ENCODE peak calls at places on chromosomes 1 and 21, in five cellular contexts. One of them, this sample, is unnamed. For H3K4me1 and H3K27me3, the result is how much of the 10 kb centered on the place peaks cover.

GRCh38 chr1:90574692-90575370 is 142.3 kb downstream of the BARHL2 start:
- DNase-seq in K562: no peak
- DNase-seq in Caco-2: no peak
- DNase-seq in pancreas: no peak
- DNase-seq in hepatocyte: no peak
- DNase-seq in this sample: no peak

GRCh38 chr1:117142200-117142599 is 20.7 kb upstream of the TRIM45 start:
- DNase-seq in hepatocyte: no peak
- DNase-seq in pancreas: no peak
- DNase-seq in K562: no peak
- DNase-seq in Caco-2: no peak
- DNase-seq in this sample: no peak

GRCh38 chr1:54312874-54313316 is 93.3 kb downstream of the SSBP3 start:
- DNase-seq in pancreas: no peak
- DNase-seq in hepatocyte: peak
- DNase-seq in K562: no peak
- DNase-seq in Caco-2: no peak
- DNase-seq in this sample: no peak

GRCh38 chr1:11878081-11878890 is 19.5 kb upstream of the NPPB start:
- DNase-seq in hepatocyte: no peak
- DNase-seq in Caco-2: no peak
- DNase-seq in K562: no peak
- DNase-seq in pancreas: no peak
- DNase-seq in this sample: no peak

GRCh38 chr1:174996474-174996873 is 3.3 kb upstream of the CACYBP start:
- DNase-seq in K562: no peak
- DNase-seq in Caco-2: no peak
- DNase-seq in hepatocyte: no peak
- DNase-seq in pancreas: no peak
- DNase-seq in this sample: no peak

GRCh38 chr1:7538033-7538432 is 233.1 kb upstream of the VAMP3 start:
- DNase-seq in hepatocyte: no peak
- DNase-seq in K562: no peak
- DNase-seq in pancreas: no peak
- DNase-seq in Caco-2: no peak
- DNase-seq in this sample: no peak

GRCh38 chr1:202964755-202965440 is 2.2 kb downstream of the CYB5R1 start:
- DNase-seq in hepatocyte: no peak
- DNase-seq in pancreas: no peak
- DNase-seq in K562: no peak
- DNase-seq in Caco-2: no peak
- DNase-seq in this sample: no peak

GRCh38 chr1:175131100-175131499 is 61.5 kb downstream of the KIAA0040 start:
- DNase-seq in hepatocyte: no peak
- DNase-seq in Caco-2: no peak
- DNase-seq in K562: no peak
- DNase-seq in pancreas: no peak
- DNase-seq in this sample: no peak

GRCh38 chr1:151036356-151036755 is at the start of gene BNIPL:
- DNase-seq in Caco-2: no peak
- DNase-seq in hepatocyte: no peak
- DNase-seq in pancreas: no peak
- DNase-seq in K562: no peak
- DNase-seq in this sample: no peak

GRCh38 chr1:109840011-109840629 is 70.5 kb upstream of the CSF1 start:
- DNase-seq in Caco-2: no peak
- DNase-seq in K562: no peak
- DNase-seq in pancreas: no peak
- DNase-seq in hepatocyte: no peak
- DNase-seq in this sample: no peak

GRCh38 chr1:191206808-191207207 is 729.1 kb upstream of the BRINP3 start:
- DNase-seq in Caco-2: no peak
- DNase-seq in hepatocyte: no peak
- DNase-seq in K562: no peak
- DNase-seq in pancreas: no peak
- DNase-seq in this sample: no peak

GRCh38 chr1:168763031-168763430 is 34.0 kb upstream of the DPT start:
- DNase-seq in K562: no peak
- DNase-seq in Caco-2: no peak
- DNase-seq in pancreas: no peak
- DNase-seq in hepatocyte: no peak
- DNase-seq in this sample: no peak

GRCh38 chr1:151581946-151582345 is 29.9 kb upstream of the SNX27 start:
- DNase-seq in pancreas: no peak
- DNase-seq in hepatocyte: no peak
- DNase-seq in Caco-2: no peak
- DNase-seq in K562: no peak
- DNase-seq in this sample: no peak

GRCh38 chr1:221439008-221439733 is 302.7 kb downstream of the DUSP10 start:
- DNase-seq in hepatocyte: peak
- DNase-seq in K562: no peak
- DNase-seq in Caco-2: no peak
- DNase-seq in pancreas: no peak
- DNase-seq in this sample: no peak

GRCh38 chr1:87252406-87252805 is 76.3 kb upstream of the LMO4 start:
- DNase-seq in K562: no peak
- DNase-seq in Caco-2: no peak
- DNase-seq in pancreas: no peak
- DNase-seq in hepatocyte: no peak
- DNase-seq in this sample: no peak

GRCh38 chr1:225156254-225156653 is 226.8 kb downstream of the DNAH14 start:
- DNase-seq in pancreas: no peak
- DNase-seq in hepatocyte: no peak
- DNase-seq in Caco-2: no peak
- DNase-seq in K562: no peak
- DNase-seq in this sample: no peak

GRCh38 chr1:204041232-204041767 is 31.6 kb upstream of the SOX13 start:
- DNase-seq in pancreas: no peak
- DNase-seq in hepatocyte: no peak
- DNase-seq in K562: no peak
- DNase-seq in Caco-2: no peak
- DNase-seq in this sample: no peak

GRCh38 chr1:222697858-222698257 is 14.4 kb downstream of the AIDA start:
- DNase-seq in hepatocyte: no peak
- DNase-seq in K562: no peak
- DNase-seq in Caco-2: no peak
- DNase-seq in pancreas: no peak
- DNase-seq in this sample: no peak

GRCh38 chr21:43972850-43973633 is 39.1 kb upstream of the TRAPPC10 start:
- DNase-seq in Caco-2: no peak
- DNase-seq in pancreas: no peak
- DNase-seq in hepatocyte: no peak
- DNase-seq in K562: peak
- DNase-seq in this sample: no peak

GRCh38 chr1:246199086-246199485 is 308.0 kb downstream of the SMYD3 start:
- DNase-seq in K562: no peak
- DNase-seq in Caco-2: no peak
- DNase-seq in pancreas: no peak
- DNase-seq in hepatocyte: peak
- DNase-seq in this sample: no peak

GRCh38 chr21:15023782-15024181 is 41.0 kb downstream of the NRIP1 start:
- DNase-seq in K562: no peak
- DNase-seq in pancreas: no peak
- DNase-seq in hepatocyte: no peak
- DNase-seq in Caco-2: no peak
- DNase-seq in this sample: no peak

GRCh38 chr1:71081697-71082080 is 854 bp upstream of the ZRANB2 start:
- DNase-seq in K562: peak
- DNase-seq in hepatocyte: peak
- DNase-seq in pancreas: no peak
- DNase-seq in Caco-2: peak
- DNase-seq in this sample: no peak

GRCh38 chr1:112026018-112026417 is 36.5 kb upstream of the KCND3 start:
- DNase-seq in K562: no peak
- DNase-seq in pancreas: no peak
- DNase-seq in hepatocyte: no peak
- DNase-seq in Caco-2: no peak
- DNase-seq in this sample: no peak

GRCh38 chr1:54221867-54222484 is 22.0 kb downstream of the MRPL37 start:
- DNase-seq in pancreas: no peak
- DNase-seq in Caco-2: no peak
- DNase-seq in K562: peak
- DNase-seq in hepatocyte: no peak
- DNase-seq in this sample: no peak

GRCh38 chr1:201363455-201363854 is 14.0 kb downstream of the TNNT2 start:
- DNase-seq in K562: no peak
- DNase-seq in pancreas: no peak
- DNase-seq in Caco-2: no peak
- DNase-seq in hepatocyte: no peak
- DNase-seq in this sample: no peak

GRCh38 chr1:161379071-161379470 is 11.4 kb upstream of the CFAP126 start:
- DNase-seq in Caco-2: no peak
- DNase-seq in pancreas: no peak
- DNase-seq in K562: no peak
- DNase-seq in hepatocyte: no peak
- DNase-seq in this sample: no peak

DNA sequence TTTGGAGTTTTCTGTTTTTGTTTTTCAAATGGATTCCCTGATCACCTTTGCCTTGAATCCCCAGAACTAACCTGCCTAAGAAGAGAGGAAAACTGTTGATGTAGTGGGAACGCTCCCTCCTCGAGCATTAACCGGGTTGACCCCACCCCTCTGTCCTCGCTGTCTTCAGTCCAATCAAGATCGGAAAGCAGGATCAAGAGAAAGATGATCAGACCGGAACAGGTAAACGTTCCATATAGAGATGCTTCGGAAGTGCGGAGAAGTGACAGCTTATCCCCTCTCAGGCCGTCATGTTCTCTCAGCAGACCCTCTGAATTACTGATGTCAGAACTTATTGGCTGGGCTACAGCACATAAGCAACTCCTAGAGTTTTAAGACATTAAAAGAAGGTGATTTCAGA is 800 bp upstream of the FAM163A start:
- DNase-seq in pancreas: no peak
- DNase-seq in hepatocyte: no peak
- DNase-seq in K562: no peak
- DNase-seq in Caco-2: no peak
- DNase-seq in this sample: no peak
- H3K4me3 ChIP-seq in pancreas: no peak
- H3K4me3 ChIP-seq in hepatocyte: no peak
- H3K4me3 ChIP-seq in K562: no peak
- H3K4me3 ChIP-seq in Caco-2: no peak
- H3K4me3 ChIP-seq in this sample: no peak

GRCh38 chr1:145990249-145991097 is 5.9 kb downstream of the TXNIP start:
- DNase-seq in hepatocyte: no peak
- DNase-seq in Caco-2: peak
- DNase-seq in pancreas: no peak
- DNase-seq in K562: no peak
- DNase-seq in this sample: no peak

GRCh38 chr1:145986551-145986950 is 9.8 kb downstream of the TXNIP start:
- DNase-seq in Caco-2: no peak
- DNase-seq in K562: no peak
- DNase-seq in hepatocyte: no peak
- DNase-seq in pancreas: no peak
- DNase-seq in this sample: no peak

GRCh38 chr1:145988773-145989172 is 7.6 kb downstream of the TXNIP start:
- DNase-seq in Caco-2: no peak
- DNase-seq in pancreas: no peak
- DNase-seq in K562: no peak
- DNase-seq in hepatocyte: no peak
- DNase-seq in this sample: no peak

GRCh38 chr1:145985502-145986439 is 10.6 kb downstream of the TXNIP start:
- DNase-seq in K562: no peak
- DNase-seq in pancreas: peak
- DNase-seq in hepatocyte: no peak
- DNase-seq in Caco-2: peak
- DNase-seq in this sample: no peak

GRCh38 chr1:145987926-145988325 is 8.5 kb downstream of the TXNIP start:
- DNase-seq in K562: no peak
- DNase-seq in hepatocyte: no peak
- DNase-seq in Caco-2: no peak
- DNase-seq in pancreas: no peak
- DNase-seq in this sample: no peak
- H3K4me1 ChIP-seq in K562: under half
- H3K4me1 ChIP-seq in hepatocyte: under half
- H3K4me1 ChIP-seq in Caco-2: under half
- H3K4me1 ChIP-seq in pancreas: under half
- H3K4me1 ChIP-seq in this sample: under half

DNA sequence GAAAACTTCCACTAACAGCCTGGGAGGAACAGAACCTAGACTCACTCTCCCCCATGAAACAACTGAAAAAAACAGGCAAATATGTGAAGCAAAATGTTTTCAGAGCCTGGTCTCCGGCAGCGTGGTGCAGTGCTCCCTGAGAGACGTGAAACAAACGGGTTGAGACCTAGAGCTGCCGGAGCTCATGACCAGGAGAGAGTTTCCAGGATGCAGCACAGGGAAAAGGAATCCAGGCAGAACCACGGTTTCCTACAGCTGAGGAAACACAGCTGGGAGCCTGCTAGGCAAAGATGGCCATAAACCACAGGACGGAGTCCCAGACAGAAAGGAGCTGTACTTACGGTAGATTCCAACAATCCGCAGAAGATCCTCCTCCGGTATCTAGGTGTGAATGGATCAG is 20.2 kb upstream of the SLC19A1 start:
- DNase-seq in K562: no peak
- DNase-seq in Caco-2: no peak
- DNase-seq in hepatocyte: no peak
- DNase-seq in pancreas: no peak
- DNase-seq in this sample: peak
- H3K27me3 ChIP-seq in K562: half or more
- H3K27me3 ChIP-seq in Caco-2: under half
- H3K27me3 ChIP-seq in hepatocyte: under half
- H3K27me3 ChIP-seq in pancreas: under half
- H3K27me3 ChIP-seq in this sample: under half

GRCh38 chr1:5577255-5578040 is 414.8 kb downstream of the NPHP4 start:
- DNase-seq in K562: no peak
- DNase-seq in pancreas: no peak
- DNase-seq in hepatocyte: no peak
- DNase-seq in Caco-2: no peak
- DNase-seq in this sample: no peak
- H3K4me3 ChIP-seq in K562: no peak
- H3K4me3 ChIP-seq in pancreas: no peak
- H3K4me3 ChIP-seq in hepatocyte: no peak
- H3K4me3 ChIP-seq in Caco-2: no peak
- H3K4me3 ChIP-seq in this sample: no peak

This sample was measured in colonic mucosa.